ENCODE peak calls at places on chromosome 3, in five cellular contexts. F is IMR-90, Z is esophagus muscularis mucosa, B is endothelial cell of umbilical vein, A is brain microvascular endothelial cell. S is an unnamed sample.
A peak's percentile ranks its signal among the peaks of the same experiment; 100 is the strongest.

GRCh38 chr3:10352146-10352911 is 31.4 kb upstream of the SEC13 start:
- DNase-seq in F (peak; percentile 98), Z (no peak), B (peak; percentile 25), A (peak; percentile 95), S (no peak)

GRCh38 chr3:102189564-102190339 is 245.1 kb upstream of the ZPLD1 start:
- DNase-seq in F (peak; percentile 55), Z (no peak), B (no peak), A (no peak), S (no peak)

GRCh38 chr3:7188551-7188950 is 327.6 kb downstream of the GRM7 start:
- DNase-seq in F (no peak), Z (no peak), B (no peak), A (peak; percentile 0), S (no peak)

GRCh38 chr3:69914395-69914794 is 85.1 kb upstream of the SAMMSON start:
- DNase-seq in F (peak; percentile 16), Z (no peak), B (no peak), A (no peak), S (no peak)

GRCh38 chr3:43327184-43327950 is 41.0 kb downstream of the SNRK start:
- DNase-seq in F (no peak), Z (no peak), B (peak; percentile 23), A (no peak), S (no peak)

GRCh38 chr3:56630966-56631365 is 52.1 kb downstream of the TASOR start:
- DNase-seq in F (peak; percentile 1), Z (no peak), B (no peak), A (no peak), S (no peak)

GRCh38 chr3:179765396-179765795 is 112.6 kb downstream of the USP13 start:
- DNase-seq in F (no peak), Z (no peak), B (no peak), A (no peak), S (no peak)

GRCh38 chr3:105470851-105471250 is 104.1 kb downstream of the ALCAM start:
- DNase-seq in F (peak; percentile 17), Z (no peak), B (peak; percentile 56), A (no peak), S (no peak)

GRCh38 chr3:107409365-107409764 is 32.1 kb downstream of the CCDC54 start:
- DNase-seq in F (no peak), Z (no peak), B (no peak), A (no peak), S (no peak)

GRCh38 chr3:127820221-127820870 is 2.0 kb downstream of the MGLL start:
- DNase-seq in F (peak; percentile 46), Z (no peak), B (no peak), A (no peak), S (no peak)

DNA sequence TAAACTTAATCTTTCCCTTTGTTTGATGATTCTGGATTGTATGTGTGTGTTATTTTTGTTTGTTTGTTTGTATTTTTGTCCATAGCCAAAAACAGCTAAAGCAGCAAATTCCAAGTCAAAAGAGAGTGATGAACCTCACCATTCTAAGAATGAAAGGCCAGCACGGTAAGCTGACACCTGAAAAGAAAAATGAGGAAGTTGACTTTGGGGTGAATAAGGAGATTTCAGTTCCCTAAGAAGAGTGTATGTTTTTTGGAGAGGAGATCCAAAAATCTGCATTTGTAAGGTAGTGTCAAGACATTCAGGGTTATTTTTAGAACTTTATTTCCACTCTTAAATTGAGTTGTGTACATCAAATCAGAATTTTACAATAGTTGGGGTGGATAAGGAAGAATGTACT is 52.3 kb upstream of the UTS2B start:
- DNase-seq in F (no peak), Z (no peak), B (no peak), A (no peak), S (no peak)
- TF ChIP-seq CTCF in F (no peak), Z (no peak), B (no peak), A (no peak), S (no peak)

GRCh38 chr3:49656541-49657112 is 17.5 kb upstream of the APEH start:
- DNase-seq in F (no peak), Z (no peak), B (no peak), A (no peak), S (no peak)
- TF ChIP-seq CTCF in F (peak; percentile 10), Z (no peak), B (no peak), A (peak; percentile 31), S (no peak)

GRCh38 chr3:161101609-161102008 is 3.5 kb downstream of the B3GALNT1 start:
- DNase-seq in F (no peak), Z (no peak), B (no peak), A (no peak), S (no peak)

GRCh38 chr3:161100994-161101393 is 4.2 kb downstream of the B3GALNT1 start:
- DNase-seq in F (no peak), Z (no peak), B (no peak), A (no peak), S (no peak)

DNA sequence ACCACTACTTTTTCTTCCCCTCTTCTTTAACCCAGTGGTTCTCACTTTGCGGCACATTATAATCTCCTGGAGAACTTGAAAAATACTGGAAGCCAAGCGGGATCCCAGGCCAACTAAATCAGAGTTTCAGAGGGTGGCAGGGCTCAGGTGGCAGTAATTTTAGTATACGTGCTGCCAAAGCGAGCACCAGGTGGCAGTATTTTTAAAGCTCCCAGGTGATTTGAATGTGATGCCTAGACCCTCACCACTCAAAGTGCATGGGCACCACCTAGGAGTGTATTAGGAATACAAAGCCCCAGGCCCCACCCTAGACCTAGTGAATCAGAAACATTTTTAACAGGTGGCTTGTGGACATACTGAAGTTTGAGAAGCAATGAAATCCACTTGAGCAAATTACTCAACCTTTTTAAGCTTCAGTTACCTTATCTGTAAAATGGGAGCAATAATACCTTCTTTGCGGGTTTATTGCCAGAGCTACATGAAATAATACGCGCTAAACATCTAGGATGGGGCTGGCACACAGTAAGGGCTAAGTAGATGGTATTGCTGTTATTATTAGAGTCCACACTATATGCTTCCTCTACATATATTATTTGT is 8.3 kb downstream of the B3GALNT1 start:
- DNase-seq in F (peak; percentile 4), Z (no peak), B (peak; percentile 21), A (no peak), S (no peak)
- TF ChIP-seq CTCF in F (peak; percentile 14), Z (no peak), B (peak; percentile 9), A (peak; percentile 61), S (peak; percentile 42)

GRCh38 chr3:46895204-46895660 is 17.7 kb downstream of the PTH1R start:
- DNase-seq in F (peak; percentile 34), Z (no peak), B (peak; percentile 56), A (peak; percentile 39), S (no peak)
- TF ChIP-seq CTCF in F (peak; percentile 81), Z (peak; percentile 90), B (peak; percentile 89), A (peak; percentile 92), S (peak; percentile 92)

GRCh38 chr3:1272541-1273265 is 179.9 kb downstream of the CNTN6 start:
- DNase-seq in F (no peak), Z (no peak), B (no peak), A (no peak), S (no peak)

GRCh38 chr3:1269808-1270207 is 177.0 kb downstream of the CNTN6 start:
- DNase-seq in F (no peak), Z (no peak), B (no peak), A (no peak), S (no peak)

DNA sequence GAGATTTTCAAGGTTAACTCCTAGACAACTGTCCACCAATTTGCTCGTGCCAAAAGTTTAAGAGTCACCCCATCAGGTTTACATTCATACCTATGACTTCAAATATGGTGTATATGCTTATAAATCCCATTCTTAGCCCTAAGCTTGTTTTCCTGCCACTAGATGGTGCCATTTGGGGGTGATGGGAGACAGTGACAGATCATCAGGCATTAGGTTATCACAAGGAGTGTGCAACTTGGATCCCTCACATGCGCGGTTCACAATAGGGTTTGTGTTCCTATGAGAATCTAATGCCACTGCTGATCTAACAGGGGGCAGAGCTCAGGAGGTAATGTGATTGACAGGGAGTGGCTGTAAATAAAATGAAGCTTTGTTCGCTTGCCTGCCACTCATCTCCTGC is 182.7 kb downstream of the CNTN6 start:
- DNase-seq in F (no peak), Z (no peak), B (no peak), A (peak; percentile 18), S (no peak)
- TF ChIP-seq CTCF in F (no peak), Z (no peak), B (no peak), A (peak; percentile 59), S (peak; percentile 31)

GRCh38 chr3:44338828-44339127 is 212 bp downstream of the TCAIM start:
- DNase-seq in F (no peak), Z (no peak), B (no peak), A (no peak), S (no peak)

GRCh38 chr3:44338010-44338827 is at the start of gene TCAIM:
- DNase-seq in F (peak; percentile 96), Z (peak; percentile 99), B (peak; percentile 98), A (peak; percentile 96), S (peak; percentile 100)

GRCh38 chr3:44339181-44339741 is 695 bp downstream of the TCAIM start:
- DNase-seq in F (no peak), Z (no peak), B (peak; percentile 35), A (no peak), S (no peak)

GRCh38 chr3:44339990-44340389 is 1.4 kb downstream of the TCAIM start:
- DNase-seq in F (no peak), Z (no peak), B (no peak), A (no peak), S (no peak)

DNA sequence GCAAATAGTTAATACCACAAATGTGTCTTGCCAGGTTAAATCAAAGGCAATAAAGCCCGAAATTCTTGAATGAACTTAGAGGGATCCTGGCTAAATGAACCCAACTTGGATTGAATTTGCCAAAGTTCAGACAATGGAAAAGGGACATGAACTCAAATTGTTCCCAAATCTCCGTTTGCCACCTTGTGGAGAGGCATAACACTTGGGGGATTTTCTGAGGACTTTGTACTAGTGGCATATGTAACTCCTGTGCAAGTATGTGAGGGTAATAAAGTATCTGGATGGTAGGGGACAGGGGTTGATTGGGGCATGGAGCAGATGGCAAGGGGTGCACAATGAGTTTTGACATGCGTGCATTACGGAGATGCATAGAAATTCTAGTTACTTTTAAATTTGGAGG is 1.3 kb upstream of the TCAIM start:
- DNase-seq in F (no peak), Z (no peak), B (no peak), A (no peak), S (no peak)
- TF ChIP-seq CTCF in F (no peak), Z (no peak), B (no peak), A (no peak), S (peak; percentile 11)

GRCh38 chr3:40593351-40593750 is 68.6 kb downstream of the ZNF621 start:
- DNase-seq in F (no peak), Z (no peak), B (no peak), A (no peak), S (peak; percentile 15)
- TF ChIP-seq CTCF in F (no peak), Z (no peak), B (no peak), A (no peak), S (no peak)